ENCODE peak calls at places on chromosome 2, in ten cellular contexts. C is M059J, K is IMR-90, T is NCI-H2081, R is MG63, D is NCI-H226, X is amniotic stem cell, W is RWPE1, H is KG1, Q is WERI-Rb-1. L is an unnamed sample.

GRCh38 chr2:72538486-72538885 is 287.3 kb downstream of the EXOC6B start:
- DNase-seq in Q (no peak), C (no peak), R (no peak), K (no peak), H (no peak), T (no peak), W (no peak), D (no peak), X (no peak), L (no peak)

GRCh38 chr2:229130522-229130921 is 140.6 kb downstream of the PID1 start:
- DNase-seq in K (no peak), D (no peak), Q (no peak), X (no peak), W (no peak), T (no peak), C (no peak), H (no peak), R (no peak), L (no peak)

GRCh38 chr2:2848621-2849443 is 517.8 kb upstream of the MYT1L start:
- DNase-seq in C (no peak), W (no peak), X (no peak), H (no peak), D (no peak), T (peak), Q (peak), R (no peak), K (no peak), L (no peak)

GRCh38 chr2:179311071-179311470 is 46.4 kb upstream of the SESTD1 start:
- DNase-seq in R (no peak), T (no peak), H (no peak), C (no peak), K (no peak), D (no peak), X (no peak), Q (peak), W (no peak), L (no peak)

GRCh38 chr2:230680463-230681195 is 32.0 kb upstream of the CAB39 start:
- DNase-seq in K (peak), R (peak), D (peak), H (no peak), T (no peak), Q (no peak), W (peak), C (peak), X (no peak), L (no peak)

GRCh38 chr2:42249887-42250286 is 80.7 kb downstream of the EML4 start:
- DNase-seq in R (no peak), X (no peak), D (no peak), T (peak), W (no peak), C (peak), K (no peak), H (no peak), Q (no peak), L (peak)

GRCh38 chr2:195659114-195659513 is 2.1 kb downstream of the SLC39A10 start:
- DNase-seq in X (no peak), K (peak), H (no peak), W (no peak), T (no peak), R (no peak), Q (no peak), D (peak), C (no peak), L (no peak)

GRCh38 chr2:106299696-106300095 is 105.6 kb upstream of the UXS1 start:
- DNase-seq in X (no peak), W (no peak), D (no peak), K (no peak), T (no peak), Q (no peak), C (no peak), R (no peak), H (no peak), L (no peak)

GRCh38 chr2:232523682-232524597 is 2.0 kb upstream of the CHRND start:
- DNase-seq in X (no peak), W (peak), R (peak), K (peak), D (no peak), T (peak), C (no peak), H (peak), Q (peak), L (no peak)

GRCh38 chr2:216583606-216584005 is 49.6 kb upstream of the IGFBP2 start:
- DNase-seq in X (no peak), T (no peak), K (no peak), C (no peak), D (no peak), Q (no peak), R (no peak), W (no peak), H (no peak), L (no peak)

GRCh38 chr2:163407296-163407695 is 328.5 kb downstream of the FIGN start:
- DNase-seq in K (peak), H (no peak), R (no peak), W (no peak), D (no peak), C (peak), Q (no peak), T (no peak), X (no peak), L (no peak)

GRCh38 chr2:30871980-30872789 is 64.9 kb upstream of the CAPN13 start:
- DNase-seq in D (no peak), T (no peak), Q (no peak), H (no peak), X (no peak), C (peak), R (no peak), K (no peak), W (peak), L (peak)

GRCh38 chr2:124919296-124919695 is 894.2 kb downstream of the CNTNAP5 start:
- DNase-seq in R (no peak), Q (no peak), W (no peak), X (no peak), C (peak), H (no peak), T (no peak), K (no peak), D (no peak), L (no peak)

GRCh38 chr2:236774171-236774570 is 204.5 kb downstream of the ACKR3 start:
- DNase-seq in X (no peak), C (no peak), R (no peak), T (no peak), D (no peak), W (no peak), K (no peak), Q (no peak), H (no peak), L (no peak)

GRCh38 chr2:210169871-210170441 is 1.3 kb downstream of the KANSL1L start:
- DNase-seq in T (no peak), C (peak), H (peak), D (peak), X (peak), R (no peak), K (peak), W (peak), Q (no peak), L (no peak)

GRCh38 chr2:159936471-159936870 is 125.9 kb downstream of the PLA2R1 start:
- DNase-seq in R (no peak), Q (no peak), D (no peak), K (no peak), H (no peak), C (peak), W (no peak), T (no peak), X (no peak), L (no peak)

GRCh38 chr2:217934321-217935131 is 68.3 kb downstream of the TNS1 start:
- DNase-seq in K (peak), X (peak), R (peak), C (peak), Q (no peak), D (peak), H (peak), T (no peak), W (peak), L (no peak)

GRCh38 chr2:101830555-101830954 is 133.0 kb downstream of the MAP4K4 start:
- DNase-seq in C (peak), T (no peak), R (no peak), X (peak), K (peak), W (no peak), Q (no peak), H (no peak), D (peak), L (no peak)

GRCh38 chr2:38600242-38600891 is 2.4 kb downstream of the HNRNPLL start:
- DNase-seq in T (no peak), C (no peak), W (no peak), H (no peak), R (peak), K (no peak), Q (peak), D (no peak), X (no peak), L (no peak)

GRCh38 chr2:211436182-211436581 is 879.8 kb downstream of the CPS1 start:
- DNase-seq in R (no peak), T (no peak), K (no peak), D (no peak), X (no peak), W (no peak), Q (no peak), C (no peak), H (no peak), L (no peak)

GRCh38 chr2:109141006-109141600 is 12.1 kb downstream of the SH3RF3 start:
- DNase-seq in C (no peak), K (no peak), X (no peak), W (no peak), D (no peak), T (no peak), Q (no peak), R (no peak), H (no peak), L (no peak)

GRCh38 chr2:6784299-6784698 is 81.4 kb downstream of the CMPK2 start:
- DNase-seq in R (no peak), T (no peak), X (no peak), C (no peak), K (no peak), D (no peak), Q (no peak), H (no peak), W (no peak), L (no peak)

L was measured in NCI-H774.